ENCODE peak calls at places on chromosomes 11 and 22, in eight cellular contexts. A, Q, F, E, K, R, Y and Z are unnamed samples.

GRCh38 chr11:66617148-66617814 is 851 bp downstream of the RBM14 start:
- DNase-seq in A (no peak), Q (no peak), F (peak; percentile 90), E (peak; percentile 91), K (peak; percentile 55), R (no peak), Y (peak; percentile 44), Z (no peak)

GRCh38 chr11:19947521-19948114 is 212.7 kb downstream of the DBX1 start:
- DNase-seq in A (no peak), Q (no peak), F (no peak), E (no peak), K (no peak), R (no peak), Y (no peak), Z (no peak)

GRCh38 chr11:45907911-45908370 is 870 bp upstream of the FREY1 start:
- DNase-seq in A (no peak), Q (no peak), F (no peak), E (no peak), K (no peak), R (no peak), Y (no peak), Z (no peak)

GRCh38 chr22:45225732-45226560 is 14.7 kb downstream of the KIAA0930 start:
- DNase-seq in A (peak; percentile 70), Q (no peak), F (no peak), E (no peak), K (peak; percentile 70), R (no peak), Y (no peak), Z (no peak)

GRCh38 chr22:30251661-30252226 is 5.2 kb upstream of the LIF start:
- DNase-seq in A (peak; percentile 82), Q (no peak), F (no peak), E (no peak), K (no peak), R (no peak), Y (peak; percentile 60), Z (peak; percentile 54)

GRCh38 chr11:19951558-19952083 is 208.7 kb downstream of the DBX1 start:
- DNase-seq in A (peak; percentile 70), Q (no peak), F (no peak), E (no peak), K (peak; percentile 31), R (no peak), Y (peak; percentile 87), Z (no peak)

GRCh38 chr11:60457576-60457975 is 1.9 kb downstream of the MS4A1 start:
- DNase-seq in A (no peak), Q (no peak), F (no peak), E (no peak), K (no peak), R (no peak), Y (no peak), Z (no peak)

GRCh38 chr11:41878158-41878557 is 418.7 kb upstream of the LRRC4C start:
- DNase-seq in A (no peak), Q (no peak), F (no peak), E (no peak), K (no peak), R (no peak), Y (peak; percentile 67), Z (no peak)

GRCh38 chr22:38139901-38140300 is 29.4 kb upstream of the BAIAP2L2 start:
- DNase-seq in A (no peak), Q (no peak), F (peak; percentile 46), E (peak; percentile 72), K (no peak), R (no peak), Y (no peak), Z (no peak)

GRCh38 chr22:48955351-48956311 is 872.0 kb downstream of the BRD1 start:
- DNase-seq in A (no peak), Q (no peak), F (peak; percentile 56), E (peak; percentile 82), K (no peak), R (no peak), Y (no peak), Z (no peak)

GRCh38 chr11:120622189-120622912 is 110.8 kb downstream of the GRIK4 start:
- DNase-seq in A (no peak), Q (no peak), F (no peak), E (no peak), K (no peak), R (no peak), Y (peak; percentile 22), Z (no peak)
- TF ChIP-seq CTCF in A (no peak), Q (no peak), F (no peak), E (no peak), K (no peak), R (peak; percentile 31), Y (peak; percentile 55), Z (no peak)

GRCh38 chr11:96091476-96091875 is 167.6 kb upstream of the MTMR2 start:
- DNase-seq in A (peak; percentile 27), Q (no peak), F (no peak), E (no peak), K (no peak), R (no peak), Y (peak; percentile 68), Z (no peak)
- TF ChIP-seq CTCF in A (peak; percentile 23), Q (peak; percentile 10), F (no peak), E (no peak), K (no peak), R (no peak), Y (peak; percentile 65), Z (no peak)

GRCh38 chr11:79515781-79516180 is 75.0 kb upstream of the TENM4 start:
- DNase-seq in A (no peak), Q (no peak), F (no peak), E (no peak), K (no peak), R (no peak), Y (no peak), Z (no peak)
- TF ChIP-seq CTCF in A (no peak), Q (no peak), F (no peak), E (no peak), K (no peak), R (no peak), Y (no peak), Z (no peak)

GRCh38 chr11:77560605-77561004 is 29.1 kb upstream of the AQP11 start:
- DNase-seq in A (peak; percentile 69), Q (no peak), F (no peak), E (peak; percentile 30), K (no peak), R (no peak), Y (peak; percentile 65), Z (no peak)

GRCh38 chr11:77558380-77558779 is 31.4 kb upstream of the AQP11 start:
- DNase-seq in A (no peak), Q (no peak), F (no peak), E (peak; percentile 56), K (no peak), R (no peak), Y (no peak), Z (no peak)

GRCh38 chr11:77561257-77561656 is 28.5 kb upstream of the AQP11 start:
- DNase-seq in A (no peak), Q (no peak), F (no peak), E (peak; percentile 30), K (no peak), R (no peak), Y (no peak), Z (no peak)

GRCh38 chr11:77559686-77560425 is 29.9 kb upstream of the AQP11 start:
- DNase-seq in A (peak; percentile 93), Q (peak; percentile 62), F (no peak), E (peak; percentile 49), K (no peak), R (no peak), Y (peak; percentile 86), Z (no peak)

DNA sequence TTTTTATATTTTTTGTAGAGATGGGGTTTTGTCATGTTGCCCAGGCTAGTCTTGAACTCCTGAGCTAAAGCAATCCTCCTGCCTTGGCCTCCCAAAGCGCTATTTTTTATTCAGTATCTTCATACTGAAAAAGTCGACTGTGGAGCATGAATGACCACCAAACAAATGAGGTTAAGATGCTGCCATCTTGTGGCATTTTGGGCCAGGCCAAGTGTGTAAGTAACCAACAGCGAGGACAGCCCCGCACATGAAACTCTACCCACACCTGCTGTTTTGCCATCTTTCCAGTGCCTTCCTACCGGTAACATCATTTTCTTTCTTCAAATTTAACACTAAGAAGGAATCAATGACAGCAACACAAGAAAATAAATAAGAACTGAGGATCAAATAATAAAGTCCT is 32.2 kb upstream of the AQP11 start:
- DNase-seq in A (peak; percentile 9), Q (no peak), F (no peak), E (peak; percentile 40), K (no peak), R (no peak), Y (peak; percentile 57), Z (no peak)
- TF ChIP-seq CTCF in A (no peak), Q (no peak), F (no peak), E (peak; percentile 29), K (no peak), R (peak; percentile 32), Y (peak; percentile 64), Z (no peak)

GRCh38 chr11:123253909-123254308 is 58.9 kb upstream of the CLMP start:
- DNase-seq in A (peak; percentile 87), Q (no peak), F (no peak), E (no peak), K (no peak), R (no peak), Y (no peak), Z (no peak)

GRCh38 chr11:123258877-123259276 is 63.8 kb upstream of the CLMP start:
- DNase-seq in A (no peak), Q (no peak), F (no peak), E (no peak), K (no peak), R (no peak), Y (no peak), Z (no peak)

GRCh38 chr11:123253223-123253622 is 58.2 kb upstream of the CLMP start:
- DNase-seq in A (no peak), Q (no peak), F (no peak), E (no peak), K (no peak), R (no peak), Y (no peak), Z (no peak)

GRCh38 chr11:123254357-123254756 is 59.3 kb upstream of the CLMP start:
- DNase-seq in A (no peak), Q (no peak), F (no peak), E (no peak), K (no peak), R (no peak), Y (no peak), Z (no peak)

GRCh38 chr11:123255909-123256308 is 60.9 kb upstream of the CLMP start:
- DNase-seq in A (no peak), Q (no peak), F (no peak), E (no peak), K (no peak), R (peak; percentile 29), Y (no peak), Z (no peak)
- TF ChIP-seq CTCF in A (no peak), Q (no peak), F (no peak), E (no peak), K (no peak), R (no peak), Y (no peak), Z (no peak)